ENCODE peak calls at places on chromosomes 13 and 19, in six cellular contexts. X, K, T, W, A and D are unnamed samples.
A peak's percentile ranks its signal among the peaks of the same experiment; 100 is the strongest.

GRCh38 chr13:20178156-20178555 is 14.6 kb downstream of the GJB2 start:
- DNase-seq in X (no peak), K (no peak), T (no peak), W (no peak), A (no peak), D (no peak)

GRCh38 chr13:75636339-75637095 is 387 bp downstream of the LMO7 start:
- DNase-seq in X (peak; percentile 46), K (no peak), T (peak; percentile 7), W (peak; percentile 69), A (peak; percentile 65), D (peak; percentile 50)

GRCh38 chr19:28871099-28871725 is 341.7 kb downstream of the UQCRFS1 start:
- DNase-seq in X (no peak), K (no peak), T (no peak), W (no peak), A (no peak), D (no peak)

GRCh38 chr19:35902870-35903475 is 644 bp downstream of the HCST start:
- DNase-seq in X (no peak), K (no peak), T (no peak), W (no peak), A (no peak), D (no peak)

GRCh38 chr13:36163303-36163702 is 32.1 kb upstream of the DCLK1 start:
- DNase-seq in X (no peak), K (no peak), T (no peak), W (no peak), A (no peak), D (no peak)

GRCh38 chr19:55643733-55644116 is 276 bp downstream of the ZNF581 start:
- DNase-seq in X (no peak), K (no peak), T (no peak), W (no peak), A (no peak), D (no peak)

GRCh38 chr19:14114854-14115253 is 2.7 kb downstream of the PRKACA start:
- DNase-seq in X (peak; percentile 34), K (no peak), T (peak; percentile 15), W (peak; percentile 24), A (peak; percentile 41), D (no peak)

GRCh38 chr13:29707876-29708543 is 112.5 kb upstream of the SLC7A1 start:
- DNase-seq in X (peak; percentile 72), K (no peak), T (peak; percentile 24), W (no peak), A (peak; percentile 70), D (no peak)

GRCh38 chr13:42380420-42381164 is 108.6 kb downstream of the AKAP11 start:
- DNase-seq in X (no peak), K (no peak), T (no peak), W (no peak), A (no peak), D (no peak)

GRCh38 chr13:101875717-101876393 is 423.4 kb downstream of the ITGBL1 start:
- DNase-seq in X (peak; percentile 97), K (no peak), T (no peak), W (no peak), A (peak; percentile 13), D (no peak)

GRCh38 chr19:42268704-42269517 is at the start of gene CIC:
- DNase-seq in X (peak; percentile 100), K (peak; percentile 99), T (peak; percentile 99), W (peak; percentile 100), A (peak; percentile 97), D (peak; percentile 100)

GRCh38 chr13:92317066-92317465 is 909.5 kb upstream of the GPC6 start:
- DNase-seq in X (peak; percentile 63), K (no peak), T (no peak), W (no peak), A (no peak), D (no peak)

GRCh38 chr13:26895808-26896466 is 135.4 kb upstream of the GPR12 start:
- DNase-seq in X (peak; percentile 2), K (no peak), T (no peak), W (no peak), A (no peak), D (no peak)

GRCh38 chr13:45792827-45793303 is 58.7 kb downstream of the SIAH3 start:
- DNase-seq in X (no peak), K (no peak), T (no peak), W (no peak), A (no peak), D (no peak)

GRCh38 chr13:45337803-45338202 is 3.2 kb downstream of the TPT1 start:
- DNase-seq in X (no peak), K (no peak), T (no peak), W (no peak), A (no peak), D (no peak)

GRCh38 chr19:35539314-35539713 is 6.1 kb downstream of the GAPDHS start:
- DNase-seq in X (no peak), K (no peak), T (no peak), W (no peak), A (no peak), D (no peak)

GRCh38 chr19:49145485-49146407 is 9.4 kb downstream of the HRC start:
- DNase-seq in X (peak; percentile 86), K (peak; percentile 54), T (peak; percentile 67), W (peak; percentile 83), A (peak; percentile 82), D (peak; percentile 67)

GRCh38 chr19:56076413-56076998 is 44.6 kb downstream of the ZNF787 start:
- DNase-seq in X (peak; percentile 77), K (no peak), T (no peak), W (peak; percentile 25), A (peak; percentile 76), D (no peak)

GRCh38 chr19:16435238-16435911 is 36.4 kb downstream of the EPS15L1 start:
- DNase-seq in X (peak; percentile 100), K (no peak), T (no peak), W (no peak), A (peak; percentile 92), D (peak; percentile 74)

GRCh38 chr13:112069063-112069726 is 2.2 kb downstream of the SOX1 start:
- DNase-seq in X (no peak), K (no peak), T (no peak), W (no peak), A (no peak), D (no peak)

GRCh38 chr19:49468199-49468598 is 5.8 kb upstream of the FLT3LG start:
- DNase-seq in X (no peak), K (no peak), T (no peak), W (no peak), A (no peak), D (no peak)

GRCh38 chr13:108895220-108895704 is 265.9 kb downstream of the MYO16 start:
- DNase-seq in X (peak; percentile 69), K (no peak), T (no peak), W (peak; percentile 8), A (no peak), D (no peak)

GRCh38 chr13:37546087-37546486 is 52.5 kb downstream of the POSTN start:
- DNase-seq in X (no peak), K (no peak), T (no peak), W (no peak), A (no peak), D (no peak)

GRCh38 chr13:71290963-71291937 is 575.8 kb downstream of the DACH1 start:
- DNase-seq in X (peak; percentile 46), K (no peak), T (peak; percentile 16), W (peak; percentile 63), A (peak; percentile 23), D (peak; percentile 26)

GRCh38 chr13:106917673-106918652 is 350.0 kb upstream of the ARGLU1 start:
- DNase-seq in X (peak; percentile 81), K (peak; percentile 67), T (peak; percentile 46), W (peak; percentile 68), A (peak; percentile 92), D (peak; percentile 74)

GRCh38 chr19:30853036-30853435 is 480.9 kb downstream of the ZNF536 start:
- DNase-seq in X (no peak), K (no peak), T (no peak), W (no peak), A (no peak), D (no peak)

GRCh38 chr19:5018224-5019015 is 49.5 kb downstream of the KDM4B start:
- DNase-seq in X (peak; percentile 80), K (no peak), T (no peak), W (no peak), A (peak; percentile 85), D (no peak)

GRCh38 chr13:75635621-75636338 is at the start of gene LMO7:
- DNase-seq in X (peak; percentile 60), K (no peak), T (peak; percentile 29), W (peak; percentile 59), A (peak; percentile 90), D (peak; percentile 32)

GRCh38 chr19:46551175-46551574 is 50.0 kb upstream of the CALM3 start:
- DNase-seq in X (no peak), K (no peak), T (no peak), W (no peak), A (no peak), D (no peak)

GRCh38 chr13:27751953-27752352 is 40.3 kb upstream of the GSX1 start:
- DNase-seq in X (no peak), K (no peak), T (no peak), W (no peak), A (no peak), D (no peak)

GRCh38 chr19:17294051-17294891 is 9.0 kb downstream of the ABHD8 start:
- DNase-seq in X (no peak), K (no peak), T (peak; percentile 24), W (no peak), A (peak; percentile 69), D (no peak)

GRCh38 chr13:100608906-100609305 is 20.3 kb upstream of the GGACT start:
- DNase-seq in X (peak; percentile 34), K (no peak), T (no peak), W (no peak), A (no peak), D (no peak)